ENCODE peak calls at places on chromosomes 16 and 17, in six cellular contexts. I is choroid plexus epithelial cell, N is fibroblast of mammary gland, V is coronary artery, U is progenitor cell of endocrine pancreas, A is natural killer cell. B is an unnamed sample.
A peak's percentile ranks its signal among the peaks of the same experiment; 100 is the strongest.

GRCh38 chr17:71237903-71238538 is 882.8 kb upstream of the SOX9 start:
- DNase-seq in I (peak; percentile 73), U (no peak), A (no peak), N (peak; percentile 53), V (no peak), B (no peak)

GRCh38 chr17:72572604-72573491 is 452.0 kb downstream of the SOX9 start:
- DNase-seq in I (peak; percentile 22), V (no peak), N (peak; percentile 81), A (no peak), U (no peak), B (no peak)

GRCh38 chr16:49621240-49622083 is 234.4 kb downstream of the ZNF423 start:
- DNase-seq in V (peak; percentile 71), A (no peak), N (no peak), I (peak; percentile 33), U (no peak), B (peak; percentile 83)

GRCh38 chr17:78812849-78813248 is 27.8 kb downstream of the USP36 start:
- DNase-seq in I (no peak), U (no peak), A (no peak), N (peak; percentile 28), V (no peak), B (no peak)

GRCh38 chr16:66324785-66325184 is 41.7 kb upstream of the CDH5 start:
- DNase-seq in A (no peak), V (no peak), U (no peak), I (peak; percentile 23), N (no peak), B (no peak)

GRCh38 chr17:9729034-9729650 is 62.2 kb downstream of the DHRS7C start:
- DNase-seq in V (no peak), N (peak; percentile 60), I (peak; percentile 75), A (no peak), U (no peak), B (no peak)

GRCh38 chr16:57377080-57377841 is 5.0 kb downstream of the CX3CL1 start:
- DNase-seq in N (no peak), I (peak; percentile 11), U (no peak), V (no peak), A (no peak), B (no peak)

GRCh38 chr16:68512742-68513141 is 26.3 kb upstream of the ZFP90 start:
- DNase-seq in I (no peak), V (no peak), A (no peak), N (no peak), U (no peak), B (no peak)

GRCh38 chr17:8126306-8127066 is 2.6 kb upstream of the HES7 start:
- DNase-seq in U (no peak), A (no peak), N (no peak), V (no peak), I (peak; percentile 62), B (no peak)

DNA sequence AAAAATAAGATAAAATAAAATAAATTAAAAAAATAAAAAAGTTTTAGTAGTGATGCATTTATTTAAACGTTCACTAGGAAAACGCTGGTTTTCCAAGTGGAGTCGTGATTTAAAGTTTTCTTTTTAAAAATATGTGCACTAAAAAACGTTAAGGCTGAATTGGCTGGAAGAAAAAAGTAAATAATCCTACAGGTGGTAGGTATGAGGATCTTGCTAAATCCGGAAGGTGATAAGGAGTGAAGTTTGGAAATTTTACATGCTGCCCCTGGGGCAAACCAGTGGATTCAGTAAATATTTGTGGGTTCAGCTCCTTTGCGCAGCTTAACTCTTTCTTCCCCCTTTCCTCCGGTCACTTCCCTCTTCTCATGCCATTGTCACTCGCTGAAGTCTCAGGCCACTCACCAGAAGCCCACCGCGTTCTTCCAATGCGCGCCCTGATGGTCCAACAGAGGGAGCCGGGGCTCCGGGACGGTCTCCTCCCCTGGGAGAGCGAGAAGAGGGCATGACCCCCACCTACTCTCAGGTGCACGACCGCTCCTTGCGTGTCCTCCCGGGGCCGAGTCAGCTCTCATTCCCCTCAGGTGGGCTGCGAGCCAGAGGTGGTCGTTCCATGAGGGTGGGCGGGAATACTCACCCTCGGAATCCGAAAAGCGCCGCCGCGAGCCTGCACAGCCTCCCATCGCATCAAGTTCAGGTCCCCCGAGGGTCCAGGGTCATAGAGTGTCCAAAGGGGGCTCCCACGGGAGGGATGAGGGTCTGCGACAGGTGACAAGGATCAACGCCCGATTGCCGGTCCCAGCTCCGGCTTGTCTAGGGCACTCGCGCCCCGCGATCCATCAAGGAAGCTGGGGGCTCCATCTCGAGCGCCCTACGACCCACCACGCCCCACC is 549 bp downstream of the CLN3 start:
- DNase-seq in N (no peak), U (peak; percentile 28), V (no peak), I (peak; percentile 11), A (no peak), B (no peak)
- TF ChIP-seq CTCF in N (peak; percentile 25), U (peak; percentile 38), V (no peak), I (peak; percentile 53), A (no peak), B (peak; percentile 41)

GRCh38 chr17:17952691-17953090 is 19.5 kb downstream of the TOM1L2 start:
- DNase-seq in A (no peak), V (no peak), N (no peak), U (no peak), I (no peak), B (no peak)
- TF ChIP-seq CTCF in A (no peak), V (no peak), N (no peak), U (peak; percentile 27), I (no peak), B (no peak)

GRCh38 chr17:76246080-76247066 is 6.1 kb upstream of the RNF157 start:
- DNase-seq in U (no peak), V (no peak), I (peak; percentile 97), A (no peak), N (peak; percentile 78), B (no peak)

GRCh38 chr17:76250141-76250540 is 9.8 kb upstream of the RNF157 start:
- DNase-seq in I (no peak), V (no peak), N (no peak), A (no peak), U (no peak), B (no peak)

GRCh38 chr17:76251478-76252039 is 11.3 kb upstream of the RNF157 start:
- DNase-seq in A (no peak), N (peak; percentile 53), V (no peak), I (no peak), U (no peak), B (no peak)

GRCh38 chr17:76247304-76247703 is 7.0 kb upstream of the RNF157 start:
- DNase-seq in U (no peak), V (no peak), A (no peak), N (no peak), I (no peak), B (no peak)

DNA sequence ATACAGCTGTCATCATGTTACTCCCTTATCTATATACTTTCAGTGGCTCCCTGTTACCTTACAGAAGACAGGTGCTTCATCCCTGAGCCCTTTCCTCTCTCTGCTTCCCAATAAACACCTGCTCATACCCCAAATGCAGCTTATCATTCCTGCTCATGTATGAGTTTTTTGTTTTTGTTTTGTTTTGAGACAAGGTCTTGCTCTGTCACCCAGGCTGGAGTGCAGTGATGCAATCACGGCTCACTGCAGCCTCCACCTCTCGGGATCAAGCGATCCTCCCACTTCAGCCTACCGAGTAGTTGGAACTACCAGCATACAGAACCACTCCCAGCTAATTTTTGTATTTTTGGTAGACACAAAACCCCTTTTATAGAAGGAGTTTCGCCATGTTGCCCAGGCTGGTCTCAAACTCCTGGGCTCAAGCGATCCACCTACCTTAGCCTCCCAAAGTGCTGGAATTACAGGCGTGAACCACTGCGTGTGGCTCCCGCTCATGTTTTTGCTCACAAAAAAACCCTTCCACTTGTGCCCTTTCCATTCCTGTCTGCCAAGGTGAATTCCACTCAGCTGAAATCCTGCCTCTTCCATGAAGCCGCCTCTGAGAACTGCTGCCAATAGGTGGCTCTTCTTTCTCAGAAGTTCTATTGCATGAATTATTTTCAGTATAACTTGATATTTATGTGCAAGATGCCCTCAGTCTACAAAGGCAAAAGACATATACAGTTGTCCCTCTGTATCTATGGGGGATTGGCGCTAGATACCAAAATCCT is 7.9 kb upstream of the RNF157 start:
- DNase-seq in A (no peak), I (peak; percentile 47), V (no peak), U (no peak), N (no peak), B (no peak)
- TF ChIP-seq CTCF in A (no peak), I (peak; percentile 45), V (no peak), U (no peak), N (peak; percentile 13), B (no peak)

GRCh38 chr17:50359005-50359699 is 13.2 kb downstream of the XYLT2 start:
- DNase-seq in I (no peak), N (no peak), U (no peak), V (no peak), A (no peak), B (no peak)
- TF ChIP-seq CTCF in I (no peak), N (no peak), U (no peak), V (no peak), A (no peak), B (no peak)

GRCh38 chr16:27084296-27085065 is 17.8 kb downstream of the C16orf82 start:
- DNase-seq in A (no peak), I (peak; percentile 17), N (no peak), U (no peak), V (no peak), B (no peak)

GRCh38 chr16:27083861-27084261 is 17.1 kb downstream of the C16orf82 start:
- DNase-seq in V (no peak), U (no peak), I (peak; percentile 4), A (no peak), N (no peak), B (no peak)

GRCh38 chr16:27085182-27085581 is 18.5 kb downstream of the C16orf82 start:
- DNase-seq in A (no peak), U (no peak), N (no peak), I (no peak), V (no peak), B (no peak)

GRCh38 chr16:27080870-27081269 is 14.1 kb downstream of the C16orf82 start:
- DNase-seq in A (no peak), U (no peak), V (no peak), I (peak; percentile 39), N (peak; percentile 15), B (no peak)
- TF ChIP-seq CTCF in A (peak; percentile 24), U (peak; percentile 43), V (no peak), I (peak; percentile 69), N (peak; percentile 45), B (peak; percentile 35)

B was measured in osteocyte.